ENCODE peak calls at places on chromosomes 5 and 9, in eight cellular contexts. J, D, I, Y, A, Q, M and S are unnamed samples.

GRCh38 chr5:51033215-51033614 is 350.0 kb upstream of the ISL1 start:
- DNase-seq in J (no peak), D (no peak), I (no peak), Y (no peak), A (peak), Q (no peak), M (no peak), S (peak)

GRCh38 chr9:111915425-111915758 is 18.8 kb downstream of the UGCG start:
- DNase-seq in J (no peak), D (no peak), I (no peak), Y (no peak), A (no peak), Q (no peak), M (no peak), S (no peak)

GRCh38 chr5:147072591-147072990 is 162.2 kb upstream of the STK32A start:
- DNase-seq in J (no peak), D (no peak), I (no peak), Y (no peak), A (no peak), Q (no peak), M (no peak), S (no peak)

GRCh38 chr9:107755267-107755666 is 265.7 kb upstream of the KLF4 start:
- DNase-seq in J (no peak), D (peak), I (no peak), Y (peak), A (no peak), Q (peak), M (no peak), S (peak)

GRCh38 chr9:127214421-127215265 is 49.9 kb upstream of the GARNL3 start:
- DNase-seq in J (no peak), D (peak), I (peak), Y (peak), A (no peak), Q (peak), M (no peak), S (peak)

GRCh38 chr9:17962747-17963146 is 383.9 kb downstream of the SH3GL2 start:
- DNase-seq in J (no peak), D (no peak), I (no peak), Y (no peak), A (peak), Q (peak), M (no peak), S (no peak)

GRCh38 chr9:69582544-69583297 is 89.5 kb downstream of the APBA1 start:
- DNase-seq in J (peak), D (peak), I (no peak), Y (peak), A (peak), Q (no peak), M (no peak), S (peak)

GRCh38 chr9:133453651-133454050 is 6.1 kb upstream of the CACFD1 start:
- DNase-seq in J (no peak), D (no peak), I (no peak), Y (no peak), A (no peak), Q (no peak), M (no peak), S (peak)

GRCh38 chr5:38906503-38906902 is 60.7 kb downstream of the OSMR start:
- DNase-seq in J (no peak), D (no peak), I (no peak), Y (no peak), A (no peak), Q (no peak), M (no peak), S (no peak)

GRCh38 chr5:65100846-65101678 is 332.3 kb downstream of the CWC27 start:
- DNase-seq in J (no peak), D (peak), I (peak), Y (peak), A (peak), Q (peak), M (peak), S (peak)

GRCh38 chr9:27473135-27473534 is 51.0 kb upstream of the IFNK start:
- DNase-seq in J (peak), D (no peak), I (no peak), Y (no peak), A (no peak), Q (peak), M (peak), S (no peak)

GRCh38 chr5:58165152-58165551 is 294.7 kb downstream of the PLK2 start:
- DNase-seq in J (no peak), D (no peak), I (no peak), Y (no peak), A (no peak), Q (no peak), M (no peak), S (no peak)

GRCh38 chr5:135729582-135729879 is 104.9 kb upstream of the SLC25A48 start:
- DNase-seq in J (no peak), D (peak), I (no peak), Y (peak), A (no peak), Q (no peak), M (no peak), S (peak)

GRCh38 chr9:109582386-109582785 is 84.3 kb upstream of the PTPN3 start:
- DNase-seq in J (no peak), D (no peak), I (no peak), Y (no peak), A (no peak), Q (no peak), M (no peak), S (no peak)

GRCh38 chr9:109584205-109584604 is 86.1 kb upstream of the PTPN3 start:
- DNase-seq in J (no peak), D (no peak), I (no peak), Y (no peak), A (no peak), Q (no peak), M (no peak), S (no peak)

GRCh38 chr9:109588415-109588814 is 90.3 kb upstream of the PTPN3 start:
- DNase-seq in J (no peak), D (no peak), I (no peak), Y (no peak), A (no peak), Q (no peak), M (no peak), S (no peak)

GRCh38 chr9:109586993-109587392 is 88.9 kb upstream of the PTPN3 start:
- DNase-seq in J (no peak), D (no peak), I (no peak), Y (no peak), A (no peak), Q (no peak), M (no peak), S (no peak)

GRCh38 chr9:109585841-109586240 is 87.7 kb upstream of the PTPN3 start:
- DNase-seq in J (no peak), D (no peak), I (no peak), Y (no peak), A (no peak), Q (no peak), M (no peak), S (no peak)
- TF ChIP-seq CTCF in J (no peak), D (no peak), I (no peak), Y (no peak), A (no peak), Q (no peak), M (no peak), S (no peak)

GRCh38 chr9:129351058-129351641 is 173.1 kb upstream of the IER5L start:
- DNase-seq in J (no peak), D (no peak), I (peak), Y (no peak), A (no peak), Q (no peak), M (peak), S (no peak)
- TF ChIP-seq CTCF in J (no peak), D (no peak), I (no peak), Y (no peak), A (no peak), Q (no peak), M (no peak), S (no peak)

GRCh38 chr5:40165789-40166728 is 513.7 kb upstream of the PTGER4 start:
- DNase-seq in J (no peak), D (peak), I (no peak), Y (peak), A (no peak), Q (peak), M (no peak), S (peak)
- TF ChIP-seq CTCF in J (no peak), D (peak), I (no peak), Y (no peak), A (no peak), Q (peak), M (no peak), S (peak)

GRCh38 chr9:311837-312236 is 97.2 kb downstream of the DOCK8 start:
- DNase-seq in J (no peak), D (no peak), I (no peak), Y (no peak), A (no peak), Q (no peak), M (no peak), S (no peak)

GRCh38 chr9:318646-319045 is 104.0 kb downstream of the DOCK8 start:
- DNase-seq in J (no peak), D (no peak), I (no peak), Y (no peak), A (no peak), Q (no peak), M (no peak), S (no peak)

GRCh38 chr9:312596-313320 is 98.1 kb downstream of the DOCK8 start:
- DNase-seq in J (no peak), D (no peak), I (no peak), Y (no peak), A (no peak), Q (no peak), M (no peak), S (no peak)

DNA sequence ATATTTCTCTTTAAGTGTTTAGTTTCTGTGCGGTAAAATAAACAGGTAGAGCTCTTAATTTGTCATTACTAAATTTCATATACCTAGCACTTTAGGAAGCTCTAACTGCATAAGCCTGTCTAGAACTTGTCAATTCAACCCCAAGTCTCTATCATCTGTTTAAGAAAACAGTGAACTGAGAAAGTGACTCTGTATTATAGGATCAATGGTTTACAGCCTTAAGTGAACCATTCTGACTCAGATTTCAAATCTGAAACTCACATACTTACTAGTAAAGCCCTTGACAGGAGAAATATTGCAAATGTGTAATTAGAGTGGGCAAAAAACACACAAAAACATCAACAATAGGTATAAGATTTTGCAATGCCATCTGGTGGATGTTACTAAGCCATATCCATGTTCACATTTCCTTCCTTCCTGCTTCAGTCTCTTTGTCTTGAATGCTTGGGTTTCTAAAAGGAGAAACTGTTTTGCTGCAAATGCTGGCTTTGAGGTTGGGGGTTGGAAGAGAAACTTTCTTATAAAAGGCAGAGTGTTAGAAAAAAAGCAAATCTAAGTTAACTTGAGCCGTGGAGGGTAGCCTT is 101.8 kb downstream of the DOCK8 start:
- DNase-seq in J (no peak), D (peak), I (no peak), Y (peak), A (no peak), Q (no peak), M (no peak), S (no peak)
- TF ChIP-seq CTCF in J (no peak), D (peak), I (no peak), Y (no peak), A (no peak), Q (no peak), M (no peak), S (peak)

GRCh38 chr5:149777382-149777781 is 47.3 kb downstream of the PPARGC1B start:
- DNase-seq in J (no peak), D (no peak), I (no peak), Y (no peak), A (peak), Q (no peak), M (no peak), S (no peak)

GRCh38 chr5:149776376-149777305 is 46.5 kb downstream of the PPARGC1B start:
- DNase-seq in J (no peak), D (no peak), I (no peak), Y (peak), A (no peak), Q (no peak), M (no peak), S (peak)

GRCh38 chr5:149773245-149774095 is 43.4 kb downstream of the PPARGC1B start:
- DNase-seq in J (no peak), D (no peak), I (no peak), Y (no peak), A (no peak), Q (no peak), M (no peak), S (no peak)

GRCh38 chr5:149779071-149779470 is 49.0 kb downstream of the PPARGC1B start:
- DNase-seq in J (no peak), D (no peak), I (no peak), Y (no peak), A (no peak), Q (no peak), M (no peak), S (no peak)

GRCh38 chr5:149775785-149776184 is 45.7 kb downstream of the PPARGC1B start:
- DNase-seq in J (no peak), D (peak), I (no peak), Y (peak), A (no peak), Q (peak), M (no peak), S (peak)
- TF ChIP-seq CTCF in J (no peak), D (peak), I (peak), Y (peak), A (no peak), Q (peak), M (no peak), S (peak)

GRCh38 chr5:10595678-10596309 is 31.9 kb downstream of the ANKRD33B start:
- DNase-seq in J (peak), D (peak), I (no peak), Y (peak), A (peak), Q (peak), M (peak), S (peak)

GRCh38 chr5:10596886-10597451 is 33.1 kb downstream of the ANKRD33B start:
- DNase-seq in J (no peak), D (no peak), I (no peak), Y (no peak), A (no peak), Q (no peak), M (no peak), S (no peak)

GRCh38 chr5:10595305-10595677 is 31.4 kb downstream of the ANKRD33B start:
- DNase-seq in J (no peak), D (peak), I (no peak), Y (peak), A (no peak), Q (peak), M (no peak), S (peak)

GRCh38 chr5:10594591-10595210 is 30.8 kb downstream of the ANKRD33B start:
- DNase-seq in J (no peak), D (no peak), I (no peak), Y (peak), A (no peak), Q (no peak), M (no peak), S (no peak)

GRCh38 chr5:10596310-10596703 is 32.4 kb downstream of the ANKRD33B start:
- DNase-seq in J (no peak), D (no peak), I (no peak), Y (no peak), A (no peak), Q (no peak), M (no peak), S (no peak)
- TF ChIP-seq CTCF in J (no peak), D (no peak), I (no peak), Y (no peak), A (no peak), Q (no peak), M (no peak), S (no peak)

GRCh38 chr5:6365977-6366590 is 12.3 kb downstream of the MED10 start:
- DNase-seq in J (no peak), D (no peak), I (no peak), Y (no peak), A (no peak), Q (no peak), M (no peak), S (no peak)

GRCh38 chr5:6372251-6373080 is 5.9 kb downstream of the MED10 start:
- DNase-seq in J (no peak), D (no peak), I (no peak), Y (no peak), A (no peak), Q (no peak), M (no peak), S (no peak)

GRCh38 chr5:6373081-6373846 is 5.1 kb downstream of the MED10 start:
- DNase-seq in J (no peak), D (no peak), I (no peak), Y (no peak), A (no peak), Q (no peak), M (no peak), S (no peak)

GRCh38 chr5:6370580-6370979 is 7.8 kb downstream of the MED10 start:
- DNase-seq in J (no peak), D (no peak), I (no peak), Y (no peak), A (no peak), Q (no peak), M (no peak), S (no peak)

GRCh38 chr5:6371079-6371810 is 7.1 kb downstream of the MED10 start:
- DNase-seq in J (no peak), D (no peak), I (no peak), Y (no peak), A (no peak), Q (no peak), M (no peak), S (no peak)
- TF ChIP-seq CTCF in J (no peak), D (peak), I (no peak), Y (no peak), A (no peak), Q (no peak), M (no peak), S (no peak)